ENCODE peak calls at places on chromosomes 4 and X, in four cellular contexts. O is K562, I is IMR-90, M is keratinocyte. U is an unnamed sample.

GRCh38 chr4:88623097-88623496 is 30.8 kb downstream of the HERC3 start:
- DNase-seq in M (peak; percentile 88), O (no peak), I (peak; percentile 86), U (no peak)

GRCh38 chrX:15815779-15816452 is 25.6 kb downstream of the ZRSR2 start:
- DNase-seq in O (peak; percentile 16), M (no peak), I (peak; percentile 33), U (peak; percentile 2)

GRCh38 chr4:6507345-6507744 is 34.9 kb upstream of the PPP2R2C start:
- DNase-seq in M (no peak), O (no peak), I (no peak), U (no peak)

GRCh38 chr4:98794565-98795205 is 134.2 kb downstream of the EIF4E start:
- DNase-seq in O (peak; percentile 80), I (peak; percentile 73), M (peak; percentile 72), U (no peak)

GRCh38 chr4:110624904-110625494 is 2.1 kb upstream of the PITX2 start:
- DNase-seq in O (no peak), M (no peak), I (no peak), U (no peak)

GRCh38 chr4:16123356-16124084 is 39.7 kb upstream of the PROM1 start:
- DNase-seq in I (no peak), M (no peak), O (no peak), U (no peak)

GRCh38 chr4:97984545-97985131 is 158.6 kb downstream of the STPG2 start:
- DNase-seq in M (no peak), O (no peak), I (no peak), U (peak; percentile 33)

GRCh38 chr4:110096406-110096805 is 102.0 kb downstream of the ELOVL6 start:
- DNase-seq in M (no peak), O (no peak), I (no peak), U (no peak)

GRCh38 chrX:9897761-9898161 is 69.4 kb upstream of the CLDN34 start:
- DNase-seq in I (peak; percentile 97), O (no peak), M (no peak), U (no peak)

GRCh38 chr4:1136028-1136427 is 22.7 kb upstream of the RNF212 start:
- DNase-seq in M (no peak), O (no peak), I (no peak), U (no peak)

GRCh38 chrX:138890491-138890890 is 179.0 kb upstream of the FGF13 start:
- DNase-seq in O (no peak), I (no peak), M (no peak), U (no peak)

GRCh38 chr4:177070533-177070932 is 239.1 kb upstream of the NEIL3 start:
- DNase-seq in I (peak; percentile 40), O (no peak), M (no peak), U (no peak)

GRCh38 chr4:80115368-80116181 is 42.5 kb upstream of the ANTXR2 start:
- DNase-seq in M (no peak), I (no peak), O (no peak), U (no peak)

GRCh38 chr4:139552908-139553307 is 3.1 kb downstream of the SETD7 start:
- DNase-seq in I (no peak), O (no peak), M (no peak), U (no peak)

GRCh38 chrX:120144178-120144844 is 14.1 kb upstream of the RHOXF2 start:
- DNase-seq in I (no peak), M (no peak), O (peak; percentile 30), U (no peak)

GRCh38 chr4:52142816-52143215 is 91.7 kb downstream of the SPATA18 start:
- DNase-seq in I (no peak), O (no peak), M (no peak), U (no peak)

GRCh38 chr4:37602454-37603069 is 83.6 kb downstream of the RELL1 start:
- DNase-seq in O (no peak), M (no peak), I (no peak), U (no peak)

GRCh38 chr4:103008875-103009729 is 10.4 kb downstream of the SLC9B1 start:
- DNase-seq in M (no peak), I (peak; percentile 80), O (peak; percentile 51), U (peak; percentile 76)

GRCh38 chr4:42678512-42678911 is 21.6 kb upstream of the ATP8A1 start:
- DNase-seq in I (no peak), O (no peak), M (no peak), U (no peak)

GRCh38 chr4:187139116-187139515 is 415.5 kb upstream of the FAT1 start:
- DNase-seq in O (no peak), I (no peak), M (no peak), U (no peak)

GRCh38 chr4:150828159-150828558 is 186.9 kb downstream of the LRBA start:
- DNase-seq in I (no peak), O (no peak), M (no peak), U (no peak)

GRCh38 chr4:109026588-109026987 is 263.7 kb upstream of the ETNPPL start:
- DNase-seq in M (no peak), O (no peak), I (peak; percentile 71), U (peak; percentile 56)

GRCh38 chr4:11263208-11263607 is 165.5 kb downstream of the HS3ST1 start:
- DNase-seq in M (no peak), I (no peak), O (no peak), U (no peak)

GRCh38 chr4:111854494-111855087 is 290.7 kb upstream of the FAM241A start:
- DNase-seq in O (peak; percentile 8), M (no peak), I (peak; percentile 30), U (peak; percentile 39)

GRCh38 chr4:43757147-43757546 is 691.5 kb downstream of the KCTD8 start:
- DNase-seq in I (no peak), O (no peak), M (no peak), U (no peak)

GRCh38 chr4:91298156-91298700 is 1005.5 kb upstream of the GRID2 start:
- DNase-seq in I (no peak), M (no peak), O (no peak), U (no peak)

GRCh38 chr4:3215256-3215655 is 33.7 kb upstream of the MSANTD1 start:
- DNase-seq in I (no peak), M (no peak), O (no peak), U (no peak)

GRCh38 chrX:136691028-136691809 is 43.3 kb downstream of the CD40LG start:
- DNase-seq in I (peak; percentile 15), M (no peak), O (no peak), U (no peak)

GRCh38 chrX:41971346-41971745 is 48.0 kb upstream of the CASK start:
- DNase-seq in O (no peak), I (no peak), M (no peak), U (no peak)

GRCh38 chrX:154458954-154459829 is 1.1 kb downstream of the PLXNA3 start:
- DNase-seq in I (no peak), O (no peak), M (no peak), U (no peak)

DNA sequence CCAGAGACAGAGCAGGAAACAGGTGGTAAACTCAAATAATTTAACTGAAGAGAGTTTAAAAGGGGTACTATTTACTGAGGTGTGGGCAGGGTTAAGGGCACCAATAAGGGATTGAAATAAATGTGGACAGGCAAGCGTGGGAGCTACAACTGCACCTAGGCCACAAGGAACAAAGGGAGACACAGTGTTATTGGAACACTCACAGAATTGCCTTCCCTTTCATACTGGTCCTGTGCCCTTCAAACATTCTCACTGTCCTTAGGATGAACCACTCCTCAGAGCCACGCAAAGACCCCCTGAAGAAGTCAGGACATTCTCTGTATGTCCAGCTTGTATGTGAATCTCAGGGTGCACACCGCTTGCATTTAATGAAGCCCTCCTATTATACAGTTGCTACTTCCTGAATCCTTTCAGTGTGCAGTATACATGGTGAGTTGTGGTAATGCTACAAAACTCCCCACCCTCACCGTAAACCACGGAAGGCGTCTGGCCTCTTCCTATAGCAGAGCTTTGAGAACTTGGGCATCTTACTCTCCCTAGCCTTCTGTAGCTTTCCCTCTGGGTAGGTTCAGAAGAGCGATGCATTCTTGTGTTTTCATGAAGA is 9.6 kb upstream of the MRPL1 start:
- DNase-seq in O (no peak), I (no peak), M (no peak), U (no peak)
- H3K27ac ChIP-seq in O (no peak overlapping the region), I (no peak overlapping the region), M (no peak overlapping the region), U (no peak overlapping the region)

DNA sequence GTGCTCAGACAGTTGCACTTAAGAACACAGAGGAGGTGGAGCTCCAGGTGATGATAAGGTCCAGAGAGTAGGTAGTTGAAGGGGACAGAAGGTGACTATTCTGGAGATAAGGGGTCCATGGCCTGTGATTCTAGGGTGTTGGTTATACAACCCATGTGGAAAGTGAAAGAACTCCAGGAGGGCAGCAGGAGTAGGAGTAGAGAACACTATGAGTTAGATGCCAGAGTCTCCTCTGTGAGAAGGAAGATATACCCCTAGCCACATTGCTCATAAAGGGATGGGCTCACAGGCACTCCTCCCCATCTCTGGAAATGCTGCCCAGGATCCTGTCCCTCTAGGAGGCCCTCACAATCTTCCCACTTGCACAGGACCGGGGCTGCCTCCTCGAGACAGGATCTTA is 9.2 kb downstream of the MAGED1 start:
- DNase-seq in I (no peak), M (no peak), O (no peak), U (no peak)
- H3K36me3 ChIP-seq in I (peaks cover 33% of the 10 kb centered on the region), M (peaks cover 2% of the 10 kb centered on the region), O (no peaks in the 10 kb centered on the region), U (peaks cover 18% of the 10 kb centered on the region)

GRCh38 chr4:57231781-57232180 is 121.6 kb upstream of the IGFBP7 start:
- DNase-seq in M (peak; percentile 19), O (no peak), I (no peak), U (no peak)
- H3K9me1 ChIP-seq in M (no peaks in the 10 kb centered on the region), O (no peaks in the 10 kb centered on the region), I (no peaks in the 10 kb centered on the region), U (no peaks in the 10 kb centered on the region)

GRCh38 chr4:159175165-159175988 is 72.5 kb downstream of the RAPGEF2 start:
- DNase-seq in M (peak; percentile 40), O (peak; percentile 49), I (peak; percentile 94), U (peak; percentile 93)
- H3K27ac ChIP-seq in M (peak overlapping the region; percentile 53), O (no peak overlapping the region), I (peak overlapping the region; percentile 36), U (peak overlapping the region; percentile 63)